ENCODE peak calls at places on chromosome 16, in five cellular contexts. One of them, this sample, is unnamed.

GRCh38 chr16:22161999-22162657 is at the start of gene SDR42E2:
- DNase-seq in colonic mucosa: peak
- DNase-seq in NCI-H1105: peak
- DNase-seq in hippocampal formation: no peak
- DNase-seq in lower leg skin: no peak
- DNase-seq in this sample: no peak

GRCh38 chr16:86387461-86388440 is 122.6 kb upstream of the FOXF1 start:
- DNase-seq in colonic mucosa: no peak
- DNase-seq in hippocampal formation: no peak
- DNase-seq in lower leg skin: no peak
- DNase-seq in NCI-H1105: no peak
- DNase-seq in this sample: peak

GRCh38 chr16:89557230-89557935 is 3.1 kb upstream of the RPL13 start:
- DNase-seq in colonic mucosa: peak
- DNase-seq in hippocampal formation: peak
- DNase-seq in NCI-H1105: no peak
- DNase-seq in lower leg skin: peak
- DNase-seq in this sample: peak

GRCh38 chr16:80023865-80024264 is 423.3 kb upstream of the MAF start:
- DNase-seq in hippocampal formation: no peak
- DNase-seq in lower leg skin: no peak
- DNase-seq in colonic mucosa: no peak
- DNase-seq in NCI-H1105: no peak
- DNase-seq in this sample: peak

GRCh38 chr16:17211797-17212196 is 259.0 kb downstream of the XYLT1 start:
- DNase-seq in lower leg skin: no peak
- DNase-seq in NCI-H1105: no peak
- DNase-seq in hippocampal formation: no peak
- DNase-seq in colonic mucosa: no peak
- DNase-seq in this sample: no peak

GRCh38 chr16:66315210-66315825 is 51.2 kb upstream of the CDH5 start:
- DNase-seq in colonic mucosa: peak
- DNase-seq in NCI-H1105: peak
- DNase-seq in hippocampal formation: peak
- DNase-seq in lower leg skin: peak
- DNase-seq in this sample: peak

GRCh38 chr16:11876306-11876705 is 25.0 kb upstream of the RSL1D1 start:
- DNase-seq in hippocampal formation: no peak
- DNase-seq in NCI-H1105: no peak
- DNase-seq in lower leg skin: no peak
- DNase-seq in colonic mucosa: no peak
- DNase-seq in this sample: no peak

GRCh38 chr16:4654387-4654901 is 29.8 kb downstream of the MGRN1 start:
- DNase-seq in lower leg skin: no peak
- DNase-seq in colonic mucosa: no peak
- DNase-seq in NCI-H1105: no peak
- DNase-seq in hippocampal formation: no peak
- DNase-seq in this sample: no peak

GRCh38 chr16:12257926-12258561 is 281.5 kb downstream of the SNX29 start:
- DNase-seq in hippocampal formation: peak
- DNase-seq in NCI-H1105: peak
- DNase-seq in colonic mucosa: peak
- DNase-seq in lower leg skin: no peak
- DNase-seq in this sample: no peak

GRCh38 chr16:12971216-12971615 is 69.8 kb downstream of the SHISA9 start:
- DNase-seq in lower leg skin: no peak
- DNase-seq in colonic mucosa: no peak
- DNase-seq in NCI-H1105: peak
- DNase-seq in hippocampal formation: peak
- DNase-seq in this sample: peak

GRCh38 chr16:3690470-3690918 is 26.8 kb downstream of the TRAP1 start:
- DNase-seq in NCI-H1105: peak
- DNase-seq in lower leg skin: peak
- DNase-seq in colonic mucosa: peak
- DNase-seq in hippocampal formation: peak
- DNase-seq in this sample: peak

GRCh38 chr16:5015351-5015750 is 18.4 kb downstream of the NAGPA start:
- DNase-seq in hippocampal formation: no peak
- DNase-seq in lower leg skin: no peak
- DNase-seq in NCI-H1105: no peak
- DNase-seq in colonic mucosa: no peak
- DNase-seq in this sample: peak

GRCh38 chr16:68074850-68075249 is 10.3 kb upstream of the NFATC3 start:
- DNase-seq in hippocampal formation: no peak
- DNase-seq in NCI-H1105: no peak
- DNase-seq in lower leg skin: no peak
- DNase-seq in colonic mucosa: no peak
- DNase-seq in this sample: no peak

GRCh38 chr16:1073566-1074378 is 1.2 kb downstream of the SSTR5 start:
- DNase-seq in colonic mucosa: no peak
- DNase-seq in NCI-H1105: no peak
- DNase-seq in hippocampal formation: no peak
- DNase-seq in lower leg skin: no peak
- DNase-seq in this sample: no peak

GRCh38 chr16:20114356-20114755 is 40.7 kb upstream of the GPR139 start:
- DNase-seq in lower leg skin: no peak
- DNase-seq in NCI-H1105: no peak
- DNase-seq in colonic mucosa: no peak
- DNase-seq in hippocampal formation: no peak
- DNase-seq in this sample: peak

GRCh38 chr16:85613609-85614337 is 651 bp downstream of the GSE1 start:
- DNase-seq in hippocampal formation: peak
- DNase-seq in NCI-H1105: peak
- DNase-seq in colonic mucosa: peak
- DNase-seq in lower leg skin: peak
- DNase-seq in this sample: no peak

GRCh38 chr16:11781773-11782172 is 15.3 kb downstream of the ZC3H7A start:
- DNase-seq in colonic mucosa: no peak
- DNase-seq in NCI-H1105: peak
- DNase-seq in hippocampal formation: peak
- DNase-seq in lower leg skin: no peak
- DNase-seq in this sample: peak

GRCh38 chr16:68229431-68230175 is 6.3 kb downstream of the ESRP2 start:
- DNase-seq in colonic mucosa: no peak
- DNase-seq in NCI-H1105: no peak
- DNase-seq in hippocampal formation: peak
- DNase-seq in lower leg skin: peak
- DNase-seq in this sample: peak

GRCh38 chr16:69273009-69273408 is 38.1 kb upstream of the VPS4A start:
- DNase-seq in NCI-H1105: no peak
- DNase-seq in lower leg skin: no peak
- DNase-seq in hippocampal formation: no peak
- DNase-seq in colonic mucosa: no peak
- DNase-seq in this sample: no peak

GRCh38 chr16:49532243-49532870 is 158.8 kb downstream of the C16orf78 start:
- DNase-seq in colonic mucosa: no peak
- DNase-seq in NCI-H1105: no peak
- DNase-seq in lower leg skin: no peak
- DNase-seq in hippocampal formation: no peak
- DNase-seq in this sample: no peak

GRCh38 chr16:67939507-67940435 is 3.1 kb upstream of the PSMB10 start:
- DNase-seq in lower leg skin: peak
- DNase-seq in hippocampal formation: no peak
- DNase-seq in NCI-H1105: no peak
- DNase-seq in colonic mucosa: peak
- DNase-seq in this sample: no peak

GRCh38 chr16:53282975-53283946 is 151.0 kb upstream of the RBL2 start:
- DNase-seq in NCI-H1105: peak
- DNase-seq in hippocampal formation: no peak
- DNase-seq in lower leg skin: no peak
- DNase-seq in colonic mucosa: no peak
- DNase-seq in this sample: peak

GRCh38 chr16:8867483-8868271 is 1.1 kb downstream of the CARHSP1 start:
- DNase-seq in lower leg skin: peak
- DNase-seq in colonic mucosa: peak
- DNase-seq in hippocampal formation: peak
- DNase-seq in NCI-H1105: peak
- DNase-seq in this sample: peak

GRCh38 chr16:67077871-67078270 is 31.9 kb upstream of the PHAF1 start:
- DNase-seq in hippocampal formation: no peak
- DNase-seq in lower leg skin: no peak
- DNase-seq in colonic mucosa: no peak
- DNase-seq in NCI-H1105: no peak
- DNase-seq in this sample: no peak

GRCh38 chr16:5056347-5056746 is 9.4 kb downstream of the C16orf89 start:
- DNase-seq in lower leg skin: no peak
- DNase-seq in NCI-H1105: no peak
- DNase-seq in hippocampal formation: no peak
- DNase-seq in colonic mucosa: peak
- DNase-seq in this sample: no peak

GRCh38 chr16:15970202-15970601 is 20.8 kb downstream of the ABCC1 start:
- DNase-seq in colonic mucosa: no peak
- DNase-seq in lower leg skin: no peak
- DNase-seq in hippocampal formation: no peak
- DNase-seq in NCI-H1105: no peak
- DNase-seq in this sample: peak

GRCh38 chr16:8199390-8199789 is 390.9 kb downstream of the TMEM114 start:
- DNase-seq in NCI-H1105: no peak
- DNase-seq in hippocampal formation: no peak
- DNase-seq in colonic mucosa: no peak
- DNase-seq in lower leg skin: no peak
- DNase-seq in this sample: no peak

GRCh38 chr16:56366945-56367344 is 58.4 kb downstream of the AMFR start:
- DNase-seq in hippocampal formation: no peak
- DNase-seq in lower leg skin: no peak
- DNase-seq in colonic mucosa: no peak
- DNase-seq in NCI-H1105: no peak
- DNase-seq in this sample: no peak

This sample was measured in HT1080.